ENCODE peak calls at places on chromosome 3, in five cellular contexts. Q, Y, O, U and W are unnamed samples.

GRCh38 chr3:2810723-2811122 is 299.5 kb downstream of the IL5RA start:
- DNase-seq in Q (no peak), Y (no peak), O (no peak), U (no peak), W (no peak)

GRCh38 chr3:144272715-144273114 is 301.1 kb downstream of the DIPK2A start:
- DNase-seq in Q (no peak), Y (no peak), O (no peak), U (no peak), W (no peak)

GRCh38 chr3:134850761-134851160 is 55.7 kb downstream of the EPHB1 start:
- DNase-seq in Q (no peak), Y (no peak), O (no peak), U (no peak), W (no peak)

GRCh38 chr3:128784228-128784627 is 58.2 kb downstream of the RAB7A start:
- DNase-seq in Q (no peak), Y (no peak), O (peak), U (no peak), W (no peak)

GRCh38 chr3:48504051-48504946 is at the start of gene SHISA5:
- DNase-seq in Q (peak), Y (peak), O (peak), U (no peak), W (peak)

GRCh38 chr3:87435926-87436630 is 159.7 kb upstream of the POU1F1 start:
- DNase-seq in Q (no peak), Y (no peak), O (no peak), U (no peak), W (no peak)

GRCh38 chr3:1987983-1988382 is 110.7 kb upstream of the CNTN4 start:
- DNase-seq in Q (no peak), Y (peak), O (no peak), U (no peak), W (no peak)

GRCh38 chr3:187593347-187593850 is 76.8 kb downstream of the SST start:
- DNase-seq in Q (no peak), Y (no peak), O (no peak), U (no peak), W (no peak)

GRCh38 chr3:172903642-172904041 is 153.1 kb downstream of the ECT2 start:
- DNase-seq in Q (no peak), Y (no peak), O (no peak), U (no peak), W (no peak)

GRCh38 chr3:14289590-14290453 is 111.2 kb downstream of the LSM3 start:
- DNase-seq in Q (no peak), Y (peak), O (peak), U (no peak), W (no peak)

GRCh38 chr3:51712511-51712931 is 5.7 kb downstream of the GRM2 start:
- DNase-seq in Q (no peak), Y (no peak), O (no peak), U (no peak), W (no peak)

GRCh38 chr3:9032236-9032777 is 69.0 kb upstream of the RAD18 start:
- DNase-seq in Q (no peak), Y (no peak), O (no peak), U (no peak), W (peak)

GRCh38 chr3:94032187-94032586 is 3.8 kb upstream of the STX19 start:
- DNase-seq in Q (no peak), Y (no peak), O (no peak), U (no peak), W (no peak)

GRCh38 chr3:5739949-5740348 is 552.4 kb downstream of the EDEM1 start:
- DNase-seq in Q (no peak), Y (no peak), O (no peak), U (no peak), W (no peak)

GRCh38 chr3:10189557-10190374 is 25.0 kb downstream of the IRAK2 start:
- DNase-seq in Q (peak), Y (peak), O (no peak), U (peak), W (peak)

GRCh38 chr3:48015451-48016182 is 599 bp downstream of the MAP4 start:
- DNase-seq in Q (no peak), Y (no peak), O (no peak), U (no peak), W (no peak)

GRCh38 chr3:172659246-172660002 is 51.4 kb downstream of the NCEH1 start:
- DNase-seq in Q (no peak), Y (no peak), O (no peak), U (peak), W (no peak)

GRCh38 chr3:198079771-198080520 is 119.9 kb downstream of the LMLN start:
- DNase-seq in Q (no peak), Y (peak), O (peak), U (no peak), W (no peak)

GRCh38 chr3:50267280-50267913 is 1.6 kb upstream of the SEMA3B start:
- DNase-seq in Q (peak), Y (peak), O (peak), U (no peak), W (peak)

GRCh38 chr3:105958237-105959000 is 89.6 kb upstream of the CBLB start:
- DNase-seq in Q (no peak), Y (no peak), O (no peak), U (no peak), W (no peak)

GRCh38 chr3:117597865-117598264 is 888.3 kb downstream of the TUSC7 start:
- DNase-seq in Q (no peak), Y (no peak), O (no peak), U (no peak), W (no peak)

GRCh38 chr3:120526011-120526870 is 69.9 kb upstream of the NDUFB4 start:
- DNase-seq in Q (no peak), Y (no peak), O (no peak), U (no peak), W (no peak)

GRCh38 chr3:111895079-111895478 is 36.0 kb downstream of the PHLDB2 start:
- DNase-seq in Q (no peak), Y (no peak), O (no peak), U (no peak), W (no peak)

GRCh38 chr3:140467104-140467577 is 210.7 kb upstream of the TRIM42 start:
- DNase-seq in Q (no peak), Y (no peak), O (no peak), U (no peak), W (peak)

GRCh38 chr3:157159037-157159761 is 748 bp downstream of the CCNL1 start:
- DNase-seq in Q (peak), Y (peak), O (no peak), U (no peak), W (peak)

DNA sequence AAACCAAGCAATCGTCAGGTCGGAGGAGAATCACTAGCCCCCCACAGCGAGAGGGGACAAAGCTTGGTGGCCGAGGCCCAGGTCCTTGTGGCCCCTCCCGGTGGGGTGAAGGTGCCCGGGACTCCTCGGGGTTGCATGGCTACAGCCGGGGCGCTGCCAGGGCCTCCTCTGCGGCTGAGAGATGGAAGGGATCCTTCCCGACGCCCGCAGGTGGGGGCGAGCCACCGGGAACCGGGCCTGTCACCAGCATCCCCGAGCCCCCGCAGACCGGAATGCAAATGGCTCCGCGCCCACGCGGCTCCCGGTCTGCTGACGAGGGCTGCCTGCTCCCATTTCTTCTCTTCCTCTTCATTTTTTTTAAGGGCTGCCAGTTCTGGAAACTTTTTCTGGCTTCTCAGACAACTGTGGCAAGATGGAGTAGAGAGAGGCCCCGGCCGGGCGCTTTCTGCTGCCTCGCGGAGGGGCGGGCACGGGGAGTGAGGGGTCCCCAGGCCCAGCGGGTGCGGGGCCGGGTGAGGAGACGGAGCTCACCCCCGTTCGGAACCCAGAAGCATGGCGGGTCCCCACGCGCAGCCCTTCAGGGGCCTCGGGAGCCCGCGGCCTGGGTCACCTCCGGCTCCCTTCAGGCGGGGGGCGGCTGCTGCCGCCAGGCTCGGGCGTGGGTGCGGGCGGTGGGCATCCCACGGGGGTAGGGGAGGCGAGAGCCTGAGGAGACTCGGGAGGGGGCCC is 27.5 kb downstream of the MELTF start:
- DNase-seq in Q (peak), Y (no peak), O (no peak), U (no peak), W (peak)
- H3K4me3 ChIP-seq in Q (peak), Y (peak), O (peak), U (peak), W (peak)

DNA sequence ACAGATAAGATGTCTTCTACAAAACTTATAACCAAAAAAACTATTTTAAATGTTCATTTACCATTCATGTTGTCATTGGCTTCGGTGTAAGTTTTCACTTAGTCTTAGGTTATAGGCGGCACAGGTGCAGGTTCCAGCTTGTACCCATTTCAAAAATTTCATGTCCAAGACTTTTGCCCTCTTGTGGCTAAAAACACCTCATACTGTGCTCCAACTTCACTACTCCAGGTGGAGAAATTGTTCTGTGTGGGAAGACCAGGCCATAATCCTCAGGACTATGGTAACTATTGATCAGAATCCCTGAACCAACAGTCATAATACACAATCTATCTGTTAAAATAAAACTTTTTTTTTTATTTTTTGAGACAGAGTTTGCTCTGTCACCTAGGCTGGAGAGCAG is 95.2 kb upstream of the ATP11B start:
- DNase-seq in Q (no peak), Y (no peak), O (no peak), U (no peak), W (no peak)
- TF ChIP-seq CTCF in Q (no peak), Y (no peak), O (no peak), U (no peak), W (no peak)

DNA sequence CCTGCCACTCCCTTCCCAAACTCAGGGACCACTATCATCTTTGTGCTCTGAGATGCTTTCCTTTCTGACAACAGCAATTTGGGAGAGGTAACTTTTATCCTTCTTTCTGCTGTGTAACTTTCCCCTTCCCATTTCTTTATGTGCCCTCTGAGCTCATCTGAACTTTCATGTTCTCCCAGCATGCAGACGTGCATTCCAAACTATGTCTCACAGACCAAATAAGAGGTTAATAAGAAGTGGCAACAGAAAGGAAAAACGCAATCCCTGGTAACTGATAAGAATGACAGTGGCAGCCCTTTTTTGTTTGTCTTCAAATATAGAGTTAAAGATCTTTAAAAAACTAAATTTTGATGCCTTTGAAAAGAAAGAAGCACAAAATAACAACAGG is 533.4 kb downstream of the FOXP1 start:
- DNase-seq in Q (no peak), Y (no peak), O (no peak), U (peak), W (no peak)
- TF ChIP-seq EP300 in Q (no peak), Y (no peak), O (no peak), U (no peak), W (no peak)

GRCh38 chr3:12544652-12545472 is 437 bp downstream of the MKRN2OS start:
- DNase-seq in Q (no peak), Y (no peak), O (no peak), U (no peak), W (no peak)
- H3K4me3 ChIP-seq in Q (no peak), Y (peak), O (no peak), U (no peak), W (peak)